ENCODE peak calls at places on chromosomes 5 and 9, in seven cellular contexts. One of them, this sample, is unnamed.

GRCh38 chr5:174734571-174735497 is 10.5 kb downstream of the MSX2 start:
- DNase-seq in keratinocyte: no peak
- DNase-seq in cardiac fibroblast: no peak
- DNase-seq in Kasumi-1: no peak
- DNase-seq in HT-29: no peak
- DNase-seq in AG09319: no peak
- DNase-seq in M059J: peak; percentile 61
- DNase-seq in this sample: no peak

GRCh38 chr9:79013715-79014610 is 557.8 kb upstream of the TLE4 start:
- DNase-seq in keratinocyte: no peak
- DNase-seq in cardiac fibroblast: peak; percentile 41
- DNase-seq in Kasumi-1: no peak
- DNase-seq in HT-29: no peak
- DNase-seq in AG09319: no peak
- DNase-seq in M059J: peak; percentile 93
- DNase-seq in this sample: no peak

GRCh38 chr9:7983361-7983974 is 183.9 kb upstream of the DMAC1 start:
- DNase-seq in keratinocyte: no peak
- DNase-seq in cardiac fibroblast: no peak
- DNase-seq in Kasumi-1: no peak
- DNase-seq in HT-29: no peak
- DNase-seq in AG09319: no peak
- DNase-seq in M059J: no peak
- DNase-seq in this sample: no peak

GRCh38 chr5:151480859-151481258 is 33.5 kb downstream of the SLC36A1 start:
- DNase-seq in keratinocyte: no peak
- DNase-seq in cardiac fibroblast: peak; percentile 64
- DNase-seq in Kasumi-1: no peak
- DNase-seq in HT-29: no peak
- DNase-seq in AG09319: no peak
- DNase-seq in M059J: peak; percentile 6
- DNase-seq in this sample: no peak

GRCh38 chr5:40497573-40497972 is 182.1 kb upstream of the PTGER4 start:
- DNase-seq in keratinocyte: no peak
- DNase-seq in cardiac fibroblast: peak; percentile 66
- DNase-seq in Kasumi-1: no peak
- DNase-seq in HT-29: no peak
- DNase-seq in AG09319: no peak
- DNase-seq in M059J: peak; percentile 98
- DNase-seq in this sample: no peak

GRCh38 chr9:20043461-20043860 is 254.6 kb upstream of the SLC24A2 start:
- DNase-seq in keratinocyte: no peak
- DNase-seq in cardiac fibroblast: no peak
- DNase-seq in Kasumi-1: no peak
- DNase-seq in HT-29: no peak
- DNase-seq in AG09319: no peak
- DNase-seq in M059J: no peak
- DNase-seq in this sample: no peak

GRCh38 chr5:150082889-150083288 is 3.5 kb downstream of the CSF1R start:
- DNase-seq in keratinocyte: no peak
- DNase-seq in cardiac fibroblast: no peak
- DNase-seq in Kasumi-1: peak; percentile 39
- DNase-seq in HT-29: no peak
- DNase-seq in AG09319: no peak
- DNase-seq in M059J: no peak
- DNase-seq in this sample: no peak

GRCh38 chr9:1049641-1050040 is 516 bp upstream of the DMRT2 start:
- DNase-seq in keratinocyte: no peak
- DNase-seq in cardiac fibroblast: no peak
- DNase-seq in Kasumi-1: no peak
- DNase-seq in HT-29: no peak
- DNase-seq in AG09319: no peak
- DNase-seq in M059J: no peak
- DNase-seq in this sample: no peak

GRCh38 chr5:150155258-150156032 is at the start of gene PDGFRB:
- DNase-seq in keratinocyte: no peak
- DNase-seq in cardiac fibroblast: peak; percentile 79
- DNase-seq in Kasumi-1: no peak
- DNase-seq in HT-29: no peak
- DNase-seq in AG09319: peak; percentile 93
- DNase-seq in M059J: peak; percentile 84
- DNase-seq in this sample: no peak

GRCh38 chr9:65426231-65426630 is 141.2 kb upstream of the FOXD4L5 start:
- DNase-seq in keratinocyte: no peak
- DNase-seq in cardiac fibroblast: no peak
- DNase-seq in Kasumi-1: no peak
- DNase-seq in HT-29: no peak
- DNase-seq in AG09319: no peak
- DNase-seq in M059J: no peak
- DNase-seq in this sample: no peak

GRCh38 chr5:1018596-1018995 is 10.0 kb downstream of the NKD2 start:
- DNase-seq in keratinocyte: no peak
- DNase-seq in cardiac fibroblast: no peak
- DNase-seq in Kasumi-1: no peak
- DNase-seq in HT-29: no peak
- DNase-seq in AG09319: no peak
- DNase-seq in M059J: no peak
- DNase-seq in this sample: no peak

GRCh38 chr9:124256517-124257069 is 1.2 kb upstream of the NEK6 start:
- DNase-seq in keratinocyte: peak; percentile 41
- DNase-seq in cardiac fibroblast: peak; percentile 95
- DNase-seq in Kasumi-1: no peak
- DNase-seq in HT-29: no peak
- DNase-seq in AG09319: peak; percentile 53
- DNase-seq in M059J: peak; percentile 96
- DNase-seq in this sample: peak; percentile 50

GRCh38 chr5:73419414-73420390 is 28.9 kb downstream of the FOXD1 start:
- DNase-seq in keratinocyte: no peak
- DNase-seq in cardiac fibroblast: no peak
- DNase-seq in Kasumi-1: no peak
- DNase-seq in HT-29: no peak
- DNase-seq in AG09319: peak; percentile 84
- DNase-seq in M059J: peak; percentile 51
- DNase-seq in this sample: no peak

GRCh38 chr5:168721966-168722365 is 142.8 kb upstream of the PANK3 start:
- DNase-seq in keratinocyte: no peak
- DNase-seq in cardiac fibroblast: no peak
- DNase-seq in Kasumi-1: no peak
- DNase-seq in HT-29: no peak
- DNase-seq in AG09319: no peak
- DNase-seq in M059J: no peak
- DNase-seq in this sample: no peak

GRCh38 chr9:91073811-91074771 is 272.5 kb downstream of the SYK start:
- DNase-seq in keratinocyte: no peak
- DNase-seq in cardiac fibroblast: no peak
- DNase-seq in Kasumi-1: no peak
- DNase-seq in HT-29: no peak
- DNase-seq in AG09319: no peak
- DNase-seq in M059J: no peak
- DNase-seq in this sample: no peak

GRCh38 chr5:125142439-125142838 is 396.0 kb upstream of the ZNF608 start:
- DNase-seq in keratinocyte: no peak
- DNase-seq in cardiac fibroblast: peak; percentile 56
- DNase-seq in Kasumi-1: no peak
- DNase-seq in HT-29: no peak
- DNase-seq in AG09319: no peak
- DNase-seq in M059J: peak; percentile 23
- DNase-seq in this sample: no peak

GRCh38 chr9:31637265-31637664 is 747.2 kb upstream of the ACO1 start:
- DNase-seq in keratinocyte: no peak
- DNase-seq in cardiac fibroblast: no peak
- DNase-seq in Kasumi-1: no peak
- DNase-seq in HT-29: no peak
- DNase-seq in AG09319: no peak
- DNase-seq in M059J: no peak
- DNase-seq in this sample: no peak

GRCh38 chr5:174516741-174517140 is 207.6 kb upstream of the MSX2 start:
- DNase-seq in keratinocyte: no peak
- DNase-seq in cardiac fibroblast: no peak
- DNase-seq in Kasumi-1: no peak
- DNase-seq in HT-29: no peak
- DNase-seq in AG09319: no peak
- DNase-seq in M059J: no peak
- DNase-seq in this sample: no peak

GRCh38 chr9:73118898-73119554 is 32.6 kb upstream of the ANXA1 start:
- DNase-seq in keratinocyte: peak; percentile 80
- DNase-seq in cardiac fibroblast: peak; percentile 77
- DNase-seq in Kasumi-1: no peak
- DNase-seq in HT-29: peak; percentile 48
- DNase-seq in AG09319: peak; percentile 41
- DNase-seq in M059J: peak; percentile 94
- DNase-seq in this sample: peak; percentile 96

GRCh38 chr9:26058111-26058895 is 380.1 kb upstream of the TUSC1 start:
- DNase-seq in keratinocyte: no peak
- DNase-seq in cardiac fibroblast: peak; percentile 6
- DNase-seq in Kasumi-1: no peak
- DNase-seq in HT-29: no peak
- DNase-seq in AG09319: no peak
- DNase-seq in M059J: peak; percentile 74
- DNase-seq in this sample: no peak

GRCh38 chr5:1012316-1012841 is 3.8 kb downstream of the NKD2 start:
- DNase-seq in keratinocyte: no peak
- DNase-seq in cardiac fibroblast: no peak
- DNase-seq in Kasumi-1: no peak
- DNase-seq in HT-29: no peak
- DNase-seq in AG09319: no peak
- DNase-seq in M059J: no peak
- DNase-seq in this sample: no peak

GRCh38 chr5:112417931-112418358 is 1.1 kb downstream of the EPB41L4A start:
- DNase-seq in keratinocyte: no peak
- DNase-seq in cardiac fibroblast: peak; percentile 35
- DNase-seq in Kasumi-1: no peak
- DNase-seq in HT-29: no peak
- DNase-seq in AG09319: no peak
- DNase-seq in M059J: peak; percentile 4
- DNase-seq in this sample: peak; percentile 41

GRCh38 chr9:21983509-21983908 is 10.7 kb downstream of the CDKN2A start:
- DNase-seq in keratinocyte: no peak
- DNase-seq in cardiac fibroblast: no peak
- DNase-seq in Kasumi-1: no peak
- DNase-seq in HT-29: no peak
- DNase-seq in AG09319: no peak
- DNase-seq in M059J: peak; percentile 40
- DNase-seq in this sample: no peak

GRCh38 chr9:81724242-81724889 is 35.0 kb upstream of the TLE1 start:
- DNase-seq in keratinocyte: no peak
- DNase-seq in cardiac fibroblast: peak; percentile 23
- DNase-seq in Kasumi-1: no peak
- DNase-seq in HT-29: peak; percentile 41
- DNase-seq in AG09319: no peak
- DNase-seq in M059J: no peak
- DNase-seq in this sample: no peak

GRCh38 chr9:123893831-123894460 is 36.0 kb downstream of the DENND1A start:
- DNase-seq in keratinocyte: no peak
- DNase-seq in cardiac fibroblast: peak; percentile 69
- DNase-seq in Kasumi-1: no peak
- DNase-seq in HT-29: no peak
- DNase-seq in AG09319: no peak
- DNase-seq in M059J: peak; percentile 28
- DNase-seq in this sample: peak; percentile 4

GRCh38 chr9:6413365-6414263 is 615 bp downstream of the UHRF2 start:
- DNase-seq in keratinocyte: no peak
- DNase-seq in cardiac fibroblast: no peak
- DNase-seq in Kasumi-1: no peak
- DNase-seq in HT-29: peak; percentile 50
- DNase-seq in AG09319: no peak
- DNase-seq in M059J: no peak
- DNase-seq in this sample: peak; percentile 35

GRCh38 chr9:35563791-35564197 is 41.3 kb upstream of the TESK1 start:
- DNase-seq in keratinocyte: no peak
- DNase-seq in cardiac fibroblast: peak; percentile 24
- DNase-seq in Kasumi-1: no peak
- DNase-seq in HT-29: no peak
- DNase-seq in AG09319: no peak
- DNase-seq in M059J: no peak
- DNase-seq in this sample: no peak

GRCh38 chr5:103273952-103274351 is 15.4 kb downstream of the MACIR start:
- DNase-seq in keratinocyte: no peak
- DNase-seq in cardiac fibroblast: no peak
- DNase-seq in Kasumi-1: no peak
- DNase-seq in HT-29: no peak
- DNase-seq in AG09319: no peak
- DNase-seq in M059J: no peak
- DNase-seq in this sample: no peak

GRCh38 chr5:119327018-119327417 is 28.8 kb upstream of the TNFAIP8 start:
- DNase-seq in keratinocyte: no peak
- DNase-seq in cardiac fibroblast: peak; percentile 53
- DNase-seq in Kasumi-1: no peak
- DNase-seq in HT-29: no peak
- DNase-seq in AG09319: no peak
- DNase-seq in M059J: no peak
- DNase-seq in this sample: no peak

GRCh38 chr9:132896906-132897305 is 18.2 kb downstream of the SPACA9 start:
- DNase-seq in keratinocyte: no peak
- DNase-seq in cardiac fibroblast: peak; percentile 8
- DNase-seq in Kasumi-1: no peak
- DNase-seq in HT-29: no peak
- DNase-seq in AG09319: no peak
- DNase-seq in M059J: no peak
- DNase-seq in this sample: no peak

GRCh38 chr5:10866913-10867312 is 105.9 kb upstream of the DAP start:
- DNase-seq in keratinocyte: no peak
- DNase-seq in cardiac fibroblast: no peak
- DNase-seq in Kasumi-1: no peak
- DNase-seq in HT-29: peak; percentile 9
- DNase-seq in AG09319: no peak
- DNase-seq in M059J: no peak
- DNase-seq in this sample: no peak

GRCh38 chr9:8660383-8660782 is 860.8 kb upstream of the DMAC1 start:
- DNase-seq in keratinocyte: no peak
- DNase-seq in cardiac fibroblast: peak; percentile 25
- DNase-seq in Kasumi-1: peak; percentile 73
- DNase-seq in HT-29: no peak
- DNase-seq in AG09319: no peak
- DNase-seq in M059J: no peak
- DNase-seq in this sample: peak; percentile 24

GRCh38 chr5:134394932-134395331 is 16.7 kb downstream of the CDKN2AIPNL start:
- DNase-seq in keratinocyte: no peak
- DNase-seq in cardiac fibroblast: peak; percentile 23
- DNase-seq in Kasumi-1: no peak
- DNase-seq in HT-29: no peak
- DNase-seq in AG09319: no peak
- DNase-seq in M059J: peak; percentile 45
- DNase-seq in this sample: no peak

GRCh38 chr5:151155777-151156731 is 1.5 kb downstream of the ANXA6 start:
- DNase-seq in keratinocyte: no peak
- DNase-seq in cardiac fibroblast: peak; percentile 63
- DNase-seq in Kasumi-1: peak; percentile 66
- DNase-seq in HT-29: no peak
- DNase-seq in AG09319: no peak
- DNase-seq in M059J: peak; percentile 16
- DNase-seq in this sample: no peak

GRCh38 chr9:2506310-2506709 is 115.3 kb upstream of the VLDLR start:
- DNase-seq in keratinocyte: no peak
- DNase-seq in cardiac fibroblast: no peak
- DNase-seq in Kasumi-1: no peak
- DNase-seq in HT-29: no peak
- DNase-seq in AG09319: no peak
- DNase-seq in M059J: no peak
- DNase-seq in this sample: no peak

GRCh38 chr9:101478906-101479305 is 43.3 kb upstream of the ALDOB start:
- DNase-seq in keratinocyte: no peak
- DNase-seq in cardiac fibroblast: no peak
- DNase-seq in Kasumi-1: no peak
- DNase-seq in HT-29: no peak
- DNase-seq in AG09319: no peak
- DNase-seq in M059J: no peak
- DNase-seq in this sample: peak; percentile 47

GRCh38 chr9:125540497-125540896 is 166.5 kb downstream of the MAPKAP1 start:
- DNase-seq in keratinocyte: no peak
- DNase-seq in cardiac fibroblast: peak; percentile 33
- DNase-seq in Kasumi-1: no peak
- DNase-seq in HT-29: no peak
- DNase-seq in AG09319: no peak
- DNase-seq in M059J: peak; percentile 89
- DNase-seq in this sample: peak; percentile 82